ENCODE peak calls at places on chromosomes 5 and 9, in five cellular contexts. U is HS-27A, J is EL, R is NCI-H187, I is cardiac septum. T is an unnamed sample.

GRCh38 chr5:75678155-75678554 is 39.1 kb downstream of the POC5 start:
- DNase-seq in U (no peak), I (no peak), R (no peak), J (no peak), T (no peak)

GRCh38 chr9:35095175-35095574 is 1.2 kb downstream of the PIGO start:
- DNase-seq in I (no peak), J (no peak), R (no peak), U (no peak), T (no peak)

GRCh38 chr9:5499889-5500398 is 10.4 kb upstream of the PDCD1LG2 start:
- DNase-seq in U (no peak), J (peak; percentile 79), R (no peak), I (no peak), T (no peak)

GRCh38 chr9:116940614-116941215 is 253.6 kb downstream of the TRIM32 start:
- DNase-seq in J (no peak), U (no peak), I (no peak), R (no peak), T (no peak)

GRCh38 chr9:124487491-124488182 is 19.6 kb downstream of the NR5A1 start:
- DNase-seq in R (no peak), J (no peak), U (no peak), I (no peak), T (no peak)

GRCh38 chr5:54676964-54677363 is 159.4 kb downstream of the SNX18 start:
- DNase-seq in J (no peak), R (no peak), I (no peak), U (no peak), T (no peak)

GRCh38 chr5:150567031-150567680 is 59.2 kb downstream of the NDST1 start:
- DNase-seq in I (no peak), J (peak; percentile 59), U (no peak), R (no peak), T (no peak)

GRCh38 chr5:115472601-115473000 is 72.0 kb downstream of the FEM1C start:
- DNase-seq in R (no peak), U (no peak), J (no peak), I (no peak), T (no peak)

GRCh38 chr9:109108318-109108717 is 11.4 kb downstream of the TMEM245 start:
- DNase-seq in U (no peak), I (no peak), R (no peak), J (peak; percentile 72), T (no peak)

GRCh38 chr5:58149345-58149744 is 310.5 kb downstream of the PLK2 start:
- DNase-seq in R (no peak), U (peak; percentile 34), I (no peak), J (peak; percentile 44), T (no peak)

GRCh38 chr9:76810377-76810957 is 46.2 kb downstream of the PCA3 start:
- DNase-seq in R (no peak), I (no peak), U (peak; percentile 26), J (peak; percentile 64), T (no peak)

GRCh38 chr5:96716716-96717115 is 54.5 kb downstream of the CAST start:
- DNase-seq in R (no peak), U (no peak), I (no peak), J (no peak), T (no peak)

GRCh38 chr5:158026248-158027031 is 167.5 kb upstream of the CLINT1 start:
- DNase-seq in J (no peak), R (no peak), I (no peak), U (no peak), T (no peak)

GRCh38 chr5:134603059-134603458 is 29.6 kb downstream of the SAR1B start:
- DNase-seq in I (no peak), J (peak; percentile 39), U (no peak), R (no peak), T (no peak)

GRCh38 chr9:8857330-8858249 is 1058.0 kb upstream of the DMAC1 start:
- DNase-seq in R (no peak), U (no peak), J (no peak), I (no peak), T (peak; percentile 74)

GRCh38 chr9:114777841-114778240 is 28.0 kb downstream of the TNFSF15 start:
- DNase-seq in I (no peak), J (no peak), R (no peak), U (no peak), T (no peak)

GRCh38 chr5:170442381-170442780 is 53.2 kb upstream of the KCNMB1 start:
- DNase-seq in U (no peak), J (no peak), R (no peak), I (no peak), T (peak; percentile 53)

GRCh38 chr5:57983426-57983825 is 476.5 kb downstream of the PLK2 start:
- DNase-seq in J (no peak), I (no peak), U (no peak), R (no peak), T (no peak)

GRCh38 chr5:149392718-149393117 is 13.6 kb upstream of the IL17B start:
- DNase-seq in J (peak; percentile 59), U (no peak), R (no peak), I (no peak), T (no peak)

GRCh38 chr5:128736567-128736966 is 198.5 kb upstream of the FBN2 start:
- DNase-seq in U (no peak), J (no peak), I (no peak), R (no peak), T (no peak)

GRCh38 chr5:157710887-157711286 is 20.3 kb upstream of the THG1L start:
- DNase-seq in J (peak; percentile 69), U (peak; percentile 24), R (no peak), I (no peak), T (no peak)